ENCODE peak calls at places on chromosomes 2 and 18, in ten cellular contexts. One of them, this sample, is unnamed.

GRCh38 chr2:229300814-229301213 is 29.7 kb upstream of the PID1 start:
- DNase-seq in activated T-cell treated with anti-CD3 and anti-CD28 coated beads for 4 hours: no peak
- DNase-seq in ELR: peak
- DNase-seq in GM19239: no peak
- DNase-seq in neural crest cell: no peak
- DNase-seq in hypothalamus: no peak
- DNase-seq in activated CD4-positive, alpha-beta T cell treated with anti-CD3 and anti-CD28 coated beads, Interleukin-2, amount 50 U/mL, for 24 hours: no peak
- DNase-seq in nephron progenitor cell: no peak
- DNase-seq in NCI-H446: no peak
- DNase-seq in SIG-M5: no peak
- DNase-seq in this sample: no peak

GRCh38 chr2:7825591-7826312 is 856.1 kb upstream of the ID2 start:
- DNase-seq in activated T-cell treated with anti-CD3 and anti-CD28 coated beads for 4 hours: no peak
- DNase-seq in ELR: peak
- DNase-seq in GM19239: no peak
- DNase-seq in neural crest cell: no peak
- DNase-seq in hypothalamus: no peak
- DNase-seq in activated CD4-positive, alpha-beta T cell treated with anti-CD3 and anti-CD28 coated beads, Interleukin-2, amount 50 U/mL, for 24 hours: peak
- DNase-seq in nephron progenitor cell: no peak
- DNase-seq in NCI-H446: no peak
- DNase-seq in SIG-M5: no peak
- DNase-seq in this sample: peak

GRCh38 chr2:11738589-11739436 is 7.6 kb upstream of the LPIN1 start:
- DNase-seq in activated T-cell treated with anti-CD3 and anti-CD28 coated beads for 4 hours: no peak
- DNase-seq in ELR: peak
- DNase-seq in GM19239: no peak
- DNase-seq in neural crest cell: peak
- DNase-seq in hypothalamus: no peak
- DNase-seq in activated CD4-positive, alpha-beta T cell treated with anti-CD3 and anti-CD28 coated beads, Interleukin-2, amount 50 U/mL, for 24 hours: no peak
- DNase-seq in nephron progenitor cell: peak
- DNase-seq in NCI-H446: no peak
- DNase-seq in SIG-M5: no peak
- DNase-seq in this sample: peak

GRCh38 chr2:203682688-203683130 is 23.7 kb upstream of the CD28 start:
- DNase-seq in activated T-cell treated with anti-CD3 and anti-CD28 coated beads for 4 hours: no peak
- DNase-seq in ELR: peak
- DNase-seq in GM19239: no peak
- DNase-seq in neural crest cell: no peak
- DNase-seq in hypothalamus: no peak
- DNase-seq in activated CD4-positive, alpha-beta T cell treated with anti-CD3 and anti-CD28 coated beads, Interleukin-2, amount 50 U/mL, for 24 hours: no peak
- DNase-seq in nephron progenitor cell: no peak
- DNase-seq in NCI-H446: no peak
- DNase-seq in SIG-M5: no peak
- DNase-seq in this sample: no peak

GRCh38 chr18:34871435-34871834 is 161.3 kb downstream of the DTNA start:
- DNase-seq in activated T-cell treated with anti-CD3 and anti-CD28 coated beads for 4 hours: no peak
- DNase-seq in ELR: peak
- DNase-seq in GM19239: no peak
- DNase-seq in neural crest cell: no peak
- DNase-seq in hypothalamus: no peak
- DNase-seq in activated CD4-positive, alpha-beta T cell treated with anti-CD3 and anti-CD28 coated beads, Interleukin-2, amount 50 U/mL, for 24 hours: no peak
- DNase-seq in nephron progenitor cell: no peak
- DNase-seq in NCI-H446: no peak
- DNase-seq in SIG-M5: no peak
- DNase-seq in this sample: peak

GRCh38 chr2:75100691-75101236 is 98.6 kb downstream of the TACR1 start:
- DNase-seq in activated T-cell treated with anti-CD3 and anti-CD28 coated beads for 4 hours: no peak
- DNase-seq in ELR: peak
- DNase-seq in GM19239: no peak
- DNase-seq in neural crest cell: no peak
- DNase-seq in hypothalamus: no peak
- DNase-seq in activated CD4-positive, alpha-beta T cell treated with anti-CD3 and anti-CD28 coated beads, Interleukin-2, amount 50 U/mL, for 24 hours: no peak
- DNase-seq in nephron progenitor cell: no peak
- DNase-seq in NCI-H446: no peak
- DNase-seq in SIG-M5: no peak
- DNase-seq in this sample: peak

GRCh38 chr2:72137498-72138010 is 10.1 kb downstream of the CYP26B1 start:
- DNase-seq in activated T-cell treated with anti-CD3 and anti-CD28 coated beads for 4 hours: peak
- DNase-seq in ELR: peak
- DNase-seq in GM19239: peak
- DNase-seq in neural crest cell: peak
- DNase-seq in hypothalamus: peak
- DNase-seq in activated CD4-positive, alpha-beta T cell treated with anti-CD3 and anti-CD28 coated beads, Interleukin-2, amount 50 U/mL, for 24 hours: peak
- DNase-seq in nephron progenitor cell: peak
- DNase-seq in NCI-H446: no peak
- DNase-seq in SIG-M5: no peak
- DNase-seq in this sample: no peak

GRCh38 chr2:95326433-95327140 is 29.4 kb downstream of the KCNIP3 start:
- DNase-seq in activated T-cell treated with anti-CD3 and anti-CD28 coated beads for 4 hours: no peak
- DNase-seq in ELR: no peak
- DNase-seq in GM19239: no peak
- DNase-seq in neural crest cell: no peak
- DNase-seq in hypothalamus: no peak
- DNase-seq in activated CD4-positive, alpha-beta T cell treated with anti-CD3 and anti-CD28 coated beads, Interleukin-2, amount 50 U/mL, for 24 hours: no peak
- DNase-seq in nephron progenitor cell: no peak
- DNase-seq in NCI-H446: no peak
- DNase-seq in SIG-M5: no peak
- DNase-seq in this sample: no peak

GRCh38 chr2:60216452-60216995 is 336.9 kb downstream of the BCL11A start:
- DNase-seq in activated T-cell treated with anti-CD3 and anti-CD28 coated beads for 4 hours: no peak
- DNase-seq in ELR: no peak
- DNase-seq in GM19239: no peak
- DNase-seq in neural crest cell: no peak
- DNase-seq in hypothalamus: no peak
- DNase-seq in activated CD4-positive, alpha-beta T cell treated with anti-CD3 and anti-CD28 coated beads, Interleukin-2, amount 50 U/mL, for 24 hours: no peak
- DNase-seq in nephron progenitor cell: no peak
- DNase-seq in NCI-H446: no peak
- DNase-seq in SIG-M5: no peak
- DNase-seq in this sample: no peak

GRCh38 chr18:9661564-9661963 is 46.5 kb upstream of the RAB31 start:
- DNase-seq in activated T-cell treated with anti-CD3 and anti-CD28 coated beads for 4 hours: no peak
- DNase-seq in ELR: peak
- DNase-seq in GM19239: no peak
- DNase-seq in neural crest cell: no peak
- DNase-seq in hypothalamus: no peak
- DNase-seq in activated CD4-positive, alpha-beta T cell treated with anti-CD3 and anti-CD28 coated beads, Interleukin-2, amount 50 U/mL, for 24 hours: no peak
- DNase-seq in nephron progenitor cell: no peak
- DNase-seq in NCI-H446: no peak
- DNase-seq in SIG-M5: no peak
- DNase-seq in this sample: no peak

GRCh38 chr2:162037886-162038285 is 36.1 kb downstream of the DPP4 start:
- DNase-seq in activated T-cell treated with anti-CD3 and anti-CD28 coated beads for 4 hours: no peak
- DNase-seq in ELR: no peak
- DNase-seq in GM19239: no peak
- DNase-seq in neural crest cell: no peak
- DNase-seq in hypothalamus: no peak
- DNase-seq in activated CD4-positive, alpha-beta T cell treated with anti-CD3 and anti-CD28 coated beads, Interleukin-2, amount 50 U/mL, for 24 hours: no peak
- DNase-seq in nephron progenitor cell: no peak
- DNase-seq in NCI-H446: no peak
- DNase-seq in SIG-M5: no peak
- DNase-seq in this sample: no peak

GRCh38 chr18:37453754-37454153 is 111.8 kb downstream of the CELF4 start:
- DNase-seq in activated T-cell treated with anti-CD3 and anti-CD28 coated beads for 4 hours: no peak
- DNase-seq in ELR: no peak
- DNase-seq in GM19239: no peak
- DNase-seq in neural crest cell: no peak
- DNase-seq in hypothalamus: no peak
- DNase-seq in activated CD4-positive, alpha-beta T cell treated with anti-CD3 and anti-CD28 coated beads, Interleukin-2, amount 50 U/mL, for 24 hours: no peak
- DNase-seq in nephron progenitor cell: no peak
- DNase-seq in NCI-H446: no peak
- DNase-seq in SIG-M5: no peak
- DNase-seq in this sample: no peak

GRCh38 chr18:57727952-57728807 is 74.9 kb downstream of the ATP8B1 start:
- DNase-seq in activated T-cell treated with anti-CD3 and anti-CD28 coated beads for 4 hours: no peak
- DNase-seq in ELR: peak
- DNase-seq in GM19239: no peak
- DNase-seq in neural crest cell: no peak
- DNase-seq in hypothalamus: no peak
- DNase-seq in activated CD4-positive, alpha-beta T cell treated with anti-CD3 and anti-CD28 coated beads, Interleukin-2, amount 50 U/mL, for 24 hours: no peak
- DNase-seq in nephron progenitor cell: no peak
- DNase-seq in NCI-H446: no peak
- DNase-seq in SIG-M5: no peak
- DNase-seq in this sample: no peak

GRCh38 chr18:79598046-79598884 is 81.3 kb upstream of the CTDP1 start:
- DNase-seq in activated T-cell treated with anti-CD3 and anti-CD28 coated beads for 4 hours: no peak
- DNase-seq in ELR: no peak
- DNase-seq in GM19239: no peak
- DNase-seq in neural crest cell: no peak
- DNase-seq in hypothalamus: no peak
- DNase-seq in activated CD4-positive, alpha-beta T cell treated with anti-CD3 and anti-CD28 coated beads, Interleukin-2, amount 50 U/mL, for 24 hours: no peak
- DNase-seq in nephron progenitor cell: peak
- DNase-seq in NCI-H446: no peak
- DNase-seq in SIG-M5: no peak
- DNase-seq in this sample: no peak

GRCh38 chr2:120520929-120521912 is 175.3 kb downstream of the INHBB start:
- DNase-seq in activated T-cell treated with anti-CD3 and anti-CD28 coated beads for 4 hours: no peak
- DNase-seq in ELR: peak
- DNase-seq in GM19239: peak
- DNase-seq in neural crest cell: peak
- DNase-seq in hypothalamus: no peak
- DNase-seq in activated CD4-positive, alpha-beta T cell treated with anti-CD3 and anti-CD28 coated beads, Interleukin-2, amount 50 U/mL, for 24 hours: no peak
- DNase-seq in nephron progenitor cell: peak
- DNase-seq in NCI-H446: no peak
- DNase-seq in SIG-M5: no peak
- DNase-seq in this sample: peak

GRCh38 chr2:112831956-112832567 is 4.5 kb downstream of the IL1B start:
- DNase-seq in activated T-cell treated with anti-CD3 and anti-CD28 coated beads for 4 hours: no peak
- DNase-seq in ELR: peak
- DNase-seq in GM19239: no peak
- DNase-seq in neural crest cell: no peak
- DNase-seq in hypothalamus: no peak
- DNase-seq in activated CD4-positive, alpha-beta T cell treated with anti-CD3 and anti-CD28 coated beads, Interleukin-2, amount 50 U/mL, for 24 hours: no peak
- DNase-seq in nephron progenitor cell: no peak
- DNase-seq in NCI-H446: no peak
- DNase-seq in SIG-M5: no peak
- DNase-seq in this sample: no peak

GRCh38 chr2:237669628-237670351 is 42.4 kb downstream of the LRRFIP1 start:
- DNase-seq in activated T-cell treated with anti-CD3 and anti-CD28 coated beads for 4 hours: no peak
- DNase-seq in ELR: peak
- DNase-seq in GM19239: peak
- DNase-seq in neural crest cell: no peak
- DNase-seq in hypothalamus: no peak
- DNase-seq in activated CD4-positive, alpha-beta T cell treated with anti-CD3 and anti-CD28 coated beads, Interleukin-2, amount 50 U/mL, for 24 hours: no peak
- DNase-seq in nephron progenitor cell: no peak
- DNase-seq in NCI-H446: no peak
- DNase-seq in SIG-M5: no peak
- DNase-seq in this sample: peak

GRCh38 chr2:181953773-181954537 is 31.7 kb upstream of the PPP1R1C start:
- DNase-seq in activated T-cell treated with anti-CD3 and anti-CD28 coated beads for 4 hours: peak
- DNase-seq in ELR: peak
- DNase-seq in GM19239: peak
- DNase-seq in neural crest cell: peak
- DNase-seq in hypothalamus: peak
- DNase-seq in activated CD4-positive, alpha-beta T cell treated with anti-CD3 and anti-CD28 coated beads, Interleukin-2, amount 50 U/mL, for 24 hours: peak
- DNase-seq in nephron progenitor cell: peak
- DNase-seq in NCI-H446: no peak
- DNase-seq in SIG-M5: no peak
- DNase-seq in this sample: peak

GRCh38 chr2:167652401-167652800 is 595.0 kb downstream of the STK39 start:
- DNase-seq in activated T-cell treated with anti-CD3 and anti-CD28 coated beads for 4 hours: no peak
- DNase-seq in ELR: no peak
- DNase-seq in GM19239: no peak
- DNase-seq in neural crest cell: no peak
- DNase-seq in hypothalamus: no peak
- DNase-seq in activated CD4-positive, alpha-beta T cell treated with anti-CD3 and anti-CD28 coated beads, Interleukin-2, amount 50 U/mL, for 24 hours: no peak
- DNase-seq in nephron progenitor cell: no peak
- DNase-seq in NCI-H446: no peak
- DNase-seq in SIG-M5: no peak
- DNase-seq in this sample: no peak

GRCh38 chr2:65329551-65329950 is 101.9 kb downstream of the ACTR2 start:
- DNase-seq in activated T-cell treated with anti-CD3 and anti-CD28 coated beads for 4 hours: no peak
- DNase-seq in ELR: no peak
- DNase-seq in GM19239: no peak
- DNase-seq in neural crest cell: no peak
- DNase-seq in hypothalamus: no peak
- DNase-seq in activated CD4-positive, alpha-beta T cell treated with anti-CD3 and anti-CD28 coated beads, Interleukin-2, amount 50 U/mL, for 24 hours: no peak
- DNase-seq in nephron progenitor cell: no peak
- DNase-seq in NCI-H446: no peak
- DNase-seq in SIG-M5: no peak
- DNase-seq in this sample: no peak

GRCh38 chr18:78789850-78790249 is 189.8 kb upstream of the SALL3 start:
- DNase-seq in activated T-cell treated with anti-CD3 and anti-CD28 coated beads for 4 hours: no peak
- DNase-seq in ELR: no peak
- DNase-seq in GM19239: no peak
- DNase-seq in neural crest cell: no peak
- DNase-seq in hypothalamus: no peak
- DNase-seq in activated CD4-positive, alpha-beta T cell treated with anti-CD3 and anti-CD28 coated beads, Interleukin-2, amount 50 U/mL, for 24 hours: no peak
- DNase-seq in nephron progenitor cell: no peak
- DNase-seq in NCI-H446: no peak
- DNase-seq in SIG-M5: no peak
- DNase-seq in this sample: no peak

GRCh38 chr2:57882895-57883515 is 163.6 kb upstream of the VRK2 start:
- DNase-seq in activated T-cell treated with anti-CD3 and anti-CD28 coated beads for 4 hours: no peak
- DNase-seq in ELR: no peak
- DNase-seq in GM19239: no peak
- DNase-seq in neural crest cell: no peak
- DNase-seq in hypothalamus: no peak
- DNase-seq in activated CD4-positive, alpha-beta T cell treated with anti-CD3 and anti-CD28 coated beads, Interleukin-2, amount 50 U/mL, for 24 hours: no peak
- DNase-seq in nephron progenitor cell: no peak
- DNase-seq in NCI-H446: peak
- DNase-seq in SIG-M5: no peak
- DNase-seq in this sample: peak

GRCh38 chr2:178074123-178075005 is 1.8 kb upstream of the PDE11A start:
- DNase-seq in activated T-cell treated with anti-CD3 and anti-CD28 coated beads for 4 hours: no peak
- DNase-seq in ELR: peak
- DNase-seq in GM19239: no peak
- DNase-seq in neural crest cell: no peak
- DNase-seq in hypothalamus: no peak
- DNase-seq in activated CD4-positive, alpha-beta T cell treated with anti-CD3 and anti-CD28 coated beads, Interleukin-2, amount 50 U/mL, for 24 hours: no peak
- DNase-seq in nephron progenitor cell: no peak
- DNase-seq in NCI-H446: no peak
- DNase-seq in SIG-M5: no peak
- DNase-seq in this sample: no peak

GRCh38 chr2:20985061-20985460 is 58.8 kb downstream of the APOB start:
- DNase-seq in activated T-cell treated with anti-CD3 and anti-CD28 coated beads for 4 hours: no peak
- DNase-seq in ELR: no peak
- DNase-seq in GM19239: no peak
- DNase-seq in neural crest cell: no peak
- DNase-seq in hypothalamus: no peak
- DNase-seq in activated CD4-positive, alpha-beta T cell treated with anti-CD3 and anti-CD28 coated beads, Interleukin-2, amount 50 U/mL, for 24 hours: no peak
- DNase-seq in nephron progenitor cell: no peak
- DNase-seq in NCI-H446: no peak
- DNase-seq in SIG-M5: no peak
- DNase-seq in this sample: no peak

GRCh38 chr18:13254971-13255927 is 36.7 kb downstream of the LDLRAD4 start:
- DNase-seq in activated T-cell treated with anti-CD3 and anti-CD28 coated beads for 4 hours: no peak
- DNase-seq in ELR: no peak
- DNase-seq in GM19239: no peak
- DNase-seq in neural crest cell: no peak
- DNase-seq in hypothalamus: no peak
- DNase-seq in activated CD4-positive, alpha-beta T cell treated with anti-CD3 and anti-CD28 coated beads, Interleukin-2, amount 50 U/mL, for 24 hours: no peak
- DNase-seq in nephron progenitor cell: no peak
- DNase-seq in NCI-H446: no peak
- DNase-seq in SIG-M5: no peak
- DNase-seq in this sample: no peak

GRCh38 chr18:68796936-68797690 is 767 bp upstream of the CCDC102B start:
- DNase-seq in activated T-cell treated with anti-CD3 and anti-CD28 coated beads for 4 hours: no peak
- DNase-seq in ELR: peak
- DNase-seq in GM19239: no peak
- DNase-seq in neural crest cell: no peak
- DNase-seq in hypothalamus: no peak
- DNase-seq in activated CD4-positive, alpha-beta T cell treated with anti-CD3 and anti-CD28 coated beads, Interleukin-2, amount 50 U/mL, for 24 hours: no peak
- DNase-seq in nephron progenitor cell: no peak
- DNase-seq in NCI-H446: no peak
- DNase-seq in SIG-M5: no peak
- DNase-seq in this sample: no peak

GRCh38 chr2:39411186-39411944 is 25.7 kb downstream of the MAP4K3 start:
- DNase-seq in activated T-cell treated with anti-CD3 and anti-CD28 coated beads for 4 hours: no peak
- DNase-seq in ELR: peak
- DNase-seq in GM19239: no peak
- DNase-seq in neural crest cell: no peak
- DNase-seq in hypothalamus: no peak
- DNase-seq in activated CD4-positive, alpha-beta T cell treated with anti-CD3 and anti-CD28 coated beads, Interleukin-2, amount 50 U/mL, for 24 hours: no peak
- DNase-seq in nephron progenitor cell: no peak
- DNase-seq in NCI-H446: no peak
- DNase-seq in SIG-M5: no peak
- DNase-seq in this sample: peak

GRCh38 chr18:45839415-45840395 is 14.2 kb downstream of the SIGLEC15 start:
- DNase-seq in activated T-cell treated with anti-CD3 and anti-CD28 coated beads for 4 hours: no peak
- DNase-seq in ELR: peak
- DNase-seq in GM19239: no peak
- DNase-seq in neural crest cell: no peak
- DNase-seq in hypothalamus: no peak
- DNase-seq in activated CD4-positive, alpha-beta T cell treated with anti-CD3 and anti-CD28 coated beads, Interleukin-2, amount 50 U/mL, for 24 hours: no peak
- DNase-seq in nephron progenitor cell: no peak
- DNase-seq in NCI-H446: no peak
- DNase-seq in SIG-M5: no peak
- DNase-seq in this sample: no peak

This sample was measured in RCC 7860.